ENCODE peak calls at places on chromosomes 6 and 20, in six cellular contexts. D, A, M, Z, Q and U are unnamed samples. For H3K27me3, the result is how much of the 10 kb centered on the place peaks cover.

GRCh38 chr20:5797843-5798462 is 47.8 kb downstream of the SHLD1 start:
- DNase-seq in Z (no peak), D (peak), M (no peak), A (no peak), Q (no peak), U (no peak)

GRCh38 chr6:110493253-110493800 is 16.9 kb upstream of the SLC22A16 start:
- DNase-seq in A (no peak), D (no peak), Z (no peak), M (no peak), Q (no peak), U (no peak)

GRCh38 chr6:157822221-157823000 is 635 bp upstream of the SNX9 start:
- DNase-seq in Z (peak), Q (no peak), D (peak), M (peak), A (peak), U (peak)

GRCh38 chr6:101626264-101626663 is 232.8 kb downstream of the GRIK2 start:
- DNase-seq in Q (no peak), Z (no peak), M (no peak), D (no peak), A (no peak), U (no peak)

GRCh38 chr6:80771941-80772340 is 665.5 kb downstream of the BCKDHB start:
- DNase-seq in Q (no peak), D (no peak), Z (no peak), M (no peak), A (no peak), U (no peak)

GRCh38 chr20:54173653-54174451 is at the start of gene CYP24A1:
- DNase-seq in A (no peak), D (peak), M (no peak), Q (no peak), Z (no peak), U (no peak)

GRCh38 chr20:61307686-61308085 is 55.6 kb downstream of the CDH4 start:
- DNase-seq in Z (no peak), D (no peak), Q (no peak), A (no peak), M (no peak), U (no peak)

GRCh38 chr6:155400022-155400965 is 55.3 kb downstream of the NOX3 start:
- DNase-seq in M (no peak), Z (no peak), Q (no peak), D (no peak), A (no peak), U (no peak)

GRCh38 chr6:97778290-97779038 is 495.4 kb upstream of the MMS22L start:
- DNase-seq in Q (no peak), Z (no peak), A (no peak), D (no peak), M (no peak), U (no peak)

GRCh38 chr20:45911486-45912343 is at the start of gene PLTP:
- DNase-seq in M (peak), Z (no peak), A (peak), Q (peak), D (peak), U (peak)

GRCh38 chr6:34051339-34051919 is 94.5 kb downstream of the GRM4 start:
- DNase-seq in Z (no peak), A (no peak), D (no peak), M (no peak), Q (no peak), U (no peak)

GRCh38 chr6:108133594-108134179 is 32.1 kb upstream of the NR2E1 start:
- DNase-seq in Q (peak), Z (no peak), D (peak), M (peak), A (peak), U (no peak)
- H3K27me3 ChIP-seq in Q (under half), Z (half or more), D (under half), M (half or more), A (under half), U (under half)

DNA sequence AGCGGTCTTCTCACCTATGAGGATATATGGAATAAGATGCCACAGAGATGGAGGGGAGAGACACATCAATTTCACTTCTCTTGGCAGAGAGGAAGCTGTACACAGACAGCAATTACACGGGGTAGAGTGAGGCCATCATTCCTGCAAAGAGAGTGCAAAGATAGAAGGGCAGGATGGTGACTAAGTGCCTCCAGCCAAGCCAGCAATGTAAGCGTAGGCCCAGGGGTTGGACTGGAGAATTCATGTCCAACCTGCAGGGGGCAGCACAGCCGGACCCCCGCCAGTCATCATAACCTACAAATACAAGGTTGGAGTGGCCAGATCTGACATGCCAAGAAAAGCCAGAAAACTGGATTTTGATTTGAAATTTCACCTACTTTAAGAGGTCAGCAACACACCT is 56.3 kb downstream of the NRN1 start:
- DNase-seq in Q (no peak), D (no peak), Z (no peak), A (no peak), M (no peak), U (no peak)
- TF ChIP-seq CTCF in Q (no peak), D (peak), Z (peak), A (peak), M (peak), U (peak)

GRCh38 chr6:146962332-146962731 is 241.9 kb upstream of the STXBP5 start:
- DNase-seq in A (no peak), Q (no peak), Z (no peak), M (no peak), D (no peak), U (no peak)

GRCh38 chr6:146961831-146962230 is 242.4 kb upstream of the STXBP5 start:
- DNase-seq in D (no peak), A (no peak), M (no peak), Z (no peak), Q (no peak), U (no peak)

GRCh38 chr6:146968041-146968760 is 236.0 kb upstream of the STXBP5 start:
- DNase-seq in M (no peak), Z (no peak), A (no peak), Q (no peak), D (no peak), U (no peak)

GRCh38 chr6:146965110-146965689 is 239.0 kb upstream of the STXBP5 start:
- DNase-seq in Z (no peak), A (no peak), D (no peak), M (no peak), Q (no peak), U (no peak)
- H3K27me3 ChIP-seq in Z (under half), A (under half), D (under half), M (under half), Q (under half), U (under half)

GRCh38 chr20:36506253-36506652 is 35.1 kb upstream of the MYL9 start:
- DNase-seq in Z (no peak), D (no peak), Q (no peak), A (no peak), M (no peak), U (no peak)
- TF ChIP-seq CTCF in Z (peak), D (no peak), Q (peak), A (no peak), M (no peak), U (no peak)

GRCh38 chr6:100461273-100461919 is 3.3 kb downstream of the SIM1 start:
- DNase-seq in M (no peak), Q (no peak), Z (no peak), A (peak), D (no peak), U (no peak)
- H3K27me3 ChIP-seq in M (half or more), Q (half or more), Z (half or more), A (half or more), D (half or more), U (half or more)

GRCh38 chr6:133834472-133835170 is 54.3 kb upstream of the TCF21 start:
- DNase-seq in M (no peak), D (no peak), Z (no peak), Q (no peak), A (no peak), U (no peak)

GRCh38 chr6:133833905-133834304 is 55.0 kb upstream of the TCF21 start:
- DNase-seq in A (no peak), Z (no peak), M (no peak), D (no peak), Q (no peak), U (no peak)

GRCh38 chr6:133835901-133836300 is 53.0 kb upstream of the TCF21 start:
- DNase-seq in Z (no peak), A (no peak), Q (no peak), M (no peak), D (no peak), U (no peak)

GRCh38 chr6:133843098-133843497 is 45.8 kb upstream of the TCF21 start:
- DNase-seq in Q (no peak), M (no peak), Z (no peak), A (no peak), D (no peak), U (no peak)

GRCh38 chr6:133837801-133838349 is 51.0 kb upstream of the TCF21 start:
- DNase-seq in A (peak), D (peak), Q (peak), M (peak), Z (peak), U (no peak)
- TF ChIP-seq CTCF in A (peak), D (peak), Q (peak), M (peak), Z (peak), U (peak)

GRCh38 chr20:2694519-2694918 is 1.9 kb downstream of the EBF4 start:
- DNase-seq in D (no peak), Q (peak), A (no peak), M (no peak), Z (no peak), U (no peak)
- H3K27me3 ChIP-seq in D (under half), Q (under half), A (half or more), M (under half), Z (under half), U (under half)

GRCh38 chr6:144285548-144285797 is 338 bp downstream of the UTRN start:
- DNase-seq in D (peak), A (no peak), Z (no peak), M (no peak), Q (no peak), U (no peak)

GRCh38 chr6:144284753-144285547 is at the start of gene UTRN:
- DNase-seq in D (peak), Q (peak), M (peak), Z (peak), A (peak), U (peak)

GRCh38 chr6:144284474-144284752 is 722 bp upstream of the UTRN start:
- DNase-seq in D (no peak), A (no peak), Z (no peak), Q (no peak), M (no peak), U (no peak)

GRCh38 chr6:144285798-144286502 is 815 bp downstream of the UTRN start:
- DNase-seq in Z (peak), D (peak), Q (peak), A (peak), M (peak), U (peak)

DNA sequence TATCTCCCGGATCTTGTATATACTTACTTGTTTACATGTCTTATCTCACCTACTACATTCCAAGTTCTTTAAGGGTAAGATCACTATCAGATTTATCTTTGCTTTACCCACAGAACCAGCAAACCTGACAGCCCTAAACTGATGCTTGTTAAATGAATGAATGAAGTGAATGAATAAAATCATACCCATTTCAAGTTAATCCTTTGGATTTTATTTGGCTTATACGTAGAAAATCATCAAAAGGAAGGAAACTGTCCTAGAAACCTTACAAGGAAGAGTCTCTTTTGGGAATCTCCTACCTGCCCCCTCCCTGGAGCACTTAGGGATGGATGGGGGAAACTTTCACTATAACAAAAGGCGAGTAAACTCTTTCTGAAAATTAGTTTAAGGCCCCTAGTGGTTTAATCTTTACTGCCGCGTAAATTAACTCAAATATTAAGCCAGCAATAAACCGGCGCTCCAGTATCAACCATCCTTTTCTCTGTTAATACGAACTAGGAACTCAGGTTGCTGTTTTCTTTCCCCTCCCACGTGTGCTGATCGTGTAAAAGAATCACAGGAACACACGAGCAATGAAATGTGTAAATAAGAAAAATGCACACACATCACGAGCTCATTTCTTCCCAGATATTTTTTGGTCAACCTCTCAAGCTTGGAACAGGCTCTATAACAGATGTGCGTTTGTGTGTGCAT is 1.2 kb upstream of the UTRN start:
- DNase-seq in Z (no peak), D (no peak), Q (no peak), A (no peak), M (no peak), U (no peak)
- TF ChIP-seq CTCF in Z (no peak), D (peak), Q (no peak), A (no peak), M (no peak), U (peak)

GRCh38 chr6:150495126-150495525 is 104.6 kb upstream of the PLEKHG1 start:
- DNase-seq in M (no peak), Q (no peak), A (no peak), D (no peak), Z (no peak), U (no peak)

GRCh38 chr6:150492507-150492906 is 107.2 kb upstream of the PLEKHG1 start:
- DNase-seq in Q (no peak), M (no peak), Z (no peak), D (no peak), A (no peak), U (no peak)

GRCh38 chr6:150492941-150493340 is 106.7 kb upstream of the PLEKHG1 start:
- DNase-seq in Q (no peak), D (no peak), A (no peak), Z (no peak), M (no peak), U (no peak)

GRCh38 chr6:150491796-150492142 is 107.9 kb upstream of the PLEKHG1 start:
- DNase-seq in A (no peak), Q (no peak), Z (no peak), D (no peak), M (no peak), U (no peak)

DNA sequence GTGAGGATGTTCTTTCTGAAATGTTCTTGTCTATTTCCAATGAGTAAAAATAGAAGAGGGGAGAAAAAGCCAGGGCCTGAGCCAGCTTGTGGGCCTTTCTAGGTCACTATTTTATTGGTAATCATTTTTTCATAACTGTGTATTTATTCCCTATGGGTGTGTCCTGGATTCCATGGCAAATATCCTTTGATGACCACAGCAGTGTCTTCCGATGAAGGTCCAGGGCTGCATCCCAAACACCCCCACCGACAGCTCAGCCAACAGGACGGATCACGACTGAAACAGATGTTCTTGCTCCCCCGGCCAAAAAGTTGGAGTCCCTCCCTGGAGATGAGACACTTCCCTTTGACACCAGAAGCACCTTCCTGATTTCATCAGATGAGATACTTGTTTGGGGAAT is 105.4 kb upstream of the PLEKHG1 start:
- DNase-seq in A (peak), M (no peak), Z (no peak), D (no peak), Q (no peak), U (peak)
- H3K27me3 ChIP-seq in A (under half), M (under half), Z (under half), D (under half), Q (under half), U (under half)

GRCh38 chr20:60271597-60271996 is 313.4 kb downstream of the CDH26 start:
- DNase-seq in M (no peak), Q (no peak), D (no peak), A (no peak), Z (no peak), U (no peak)
- TF ChIP-seq CTCF in M (peak), Q (no peak), D (no peak), A (peak), Z (no peak), U (no peak)